ENCODE peak calls at places on chromosomes 5 and 9, in six cellular contexts. One of them, this sample, is unnamed.

GRCh38 chr9:21777701-21778100 is 24.7 kb upstream of the MTAP start:
- DNase-seq in fibroblast of mammary gland: peak
- DNase-seq in NB4: no peak
- DNase-seq in cardiac fibroblast: peak
- DNase-seq in GM23338: peak
- DNase-seq in HepG2: no peak
- DNase-seq in this sample: no peak

GRCh38 chr5:109145139-109145538 is 264.6 kb downstream of the PJA2 start:
- DNase-seq in fibroblast of mammary gland: no peak
- DNase-seq in NB4: no peak
- DNase-seq in cardiac fibroblast: no peak
- DNase-seq in GM23338: no peak
- DNase-seq in HepG2: no peak
- DNase-seq in this sample: no peak

GRCh38 chr5:40429258-40430111 is 250.2 kb upstream of the PTGER4 start:
- DNase-seq in fibroblast of mammary gland: peak
- DNase-seq in NB4: peak
- DNase-seq in cardiac fibroblast: peak
- DNase-seq in GM23338: no peak
- DNase-seq in HepG2: no peak
- DNase-seq in this sample: no peak

GRCh38 chr9:33225319-33226152 is 14.4 kb upstream of the SPINK4 start:
- DNase-seq in fibroblast of mammary gland: peak
- DNase-seq in NB4: peak
- DNase-seq in cardiac fibroblast: peak
- DNase-seq in GM23338: peak
- DNase-seq in HepG2: peak
- DNase-seq in this sample: no peak

GRCh38 chr5:53027913-53028312 is 38.8 kb downstream of the ITGA2 start:
- DNase-seq in fibroblast of mammary gland: peak
- DNase-seq in NB4: no peak
- DNase-seq in cardiac fibroblast: peak
- DNase-seq in GM23338: no peak
- DNase-seq in HepG2: no peak
- DNase-seq in this sample: no peak

GRCh38 chr5:73948720-73949119 is 322.7 kb downstream of the ARHGEF28 start:
- DNase-seq in fibroblast of mammary gland: peak
- DNase-seq in NB4: no peak
- DNase-seq in cardiac fibroblast: peak
- DNase-seq in GM23338: no peak
- DNase-seq in HepG2: no peak
- DNase-seq in this sample: no peak

GRCh38 chr5:179805529-179806249 is 977 bp downstream of the MGAT4B start:
- DNase-seq in fibroblast of mammary gland: no peak
- DNase-seq in NB4: peak
- DNase-seq in cardiac fibroblast: peak
- DNase-seq in GM23338: peak
- DNase-seq in HepG2: no peak
- DNase-seq in this sample: peak

GRCh38 chr9:1910269-1910811 is 104.8 kb upstream of the SMARCA2 start:
- DNase-seq in fibroblast of mammary gland: no peak
- DNase-seq in NB4: no peak
- DNase-seq in cardiac fibroblast: no peak
- DNase-seq in GM23338: peak
- DNase-seq in HepG2: no peak
- DNase-seq in this sample: no peak

GRCh38 chr9:68727588-68728129 is 22.6 kb downstream of the PIP5K1B start:
- DNase-seq in fibroblast of mammary gland: no peak
- DNase-seq in NB4: no peak
- DNase-seq in cardiac fibroblast: no peak
- DNase-seq in GM23338: no peak
- DNase-seq in HepG2: no peak
- DNase-seq in this sample: no peak

GRCh38 chr5:14365831-14366435 is 215.7 kb upstream of the OTULINL start:
- DNase-seq in fibroblast of mammary gland: no peak
- DNase-seq in NB4: no peak
- DNase-seq in cardiac fibroblast: no peak
- DNase-seq in GM23338: no peak
- DNase-seq in HepG2: no peak
- DNase-seq in this sample: no peak

GRCh38 chr9:95101326-95101725 is 216.2 kb downstream of the FANCC start:
- DNase-seq in fibroblast of mammary gland: no peak
- DNase-seq in NB4: no peak
- DNase-seq in cardiac fibroblast: no peak
- DNase-seq in GM23338: no peak
- DNase-seq in HepG2: no peak
- DNase-seq in this sample: no peak

GRCh38 chr9:131020388-131020787 is 11.4 kb downstream of the LAMC3 start:
- DNase-seq in fibroblast of mammary gland: peak
- DNase-seq in NB4: no peak
- DNase-seq in cardiac fibroblast: peak
- DNase-seq in GM23338: no peak
- DNase-seq in HepG2: no peak
- DNase-seq in this sample: no peak

GRCh38 chr9:32394381-32395049 is 10.1 kb downstream of the ACO1 start:
- DNase-seq in fibroblast of mammary gland: peak
- DNase-seq in NB4: no peak
- DNase-seq in cardiac fibroblast: no peak
- DNase-seq in GM23338: no peak
- DNase-seq in HepG2: no peak
- DNase-seq in this sample: no peak

GRCh38 chr9:96015876-96016686 is 140.6 kb downstream of the ERCC6L2 start:
- DNase-seq in fibroblast of mammary gland: no peak
- DNase-seq in NB4: no peak
- DNase-seq in cardiac fibroblast: no peak
- DNase-seq in GM23338: no peak
- DNase-seq in HepG2: no peak
- DNase-seq in this sample: no peak

GRCh38 chr5:179959627-179960026 is 51.9 kb upstream of the TBC1D9B start:
- DNase-seq in fibroblast of mammary gland: no peak
- DNase-seq in NB4: no peak
- DNase-seq in cardiac fibroblast: no peak
- DNase-seq in GM23338: no peak
- DNase-seq in HepG2: no peak
- DNase-seq in this sample: no peak

GRCh38 chr5:142748568-142749249 is 21.5 kb upstream of the ARHGAP26 start:
- DNase-seq in fibroblast of mammary gland: peak
- DNase-seq in NB4: peak
- DNase-seq in cardiac fibroblast: no peak
- DNase-seq in GM23338: peak
- DNase-seq in HepG2: peak
- DNase-seq in this sample: peak

GRCh38 chr5:82349651-82350050 is 71.5 kb upstream of the RPS23 start:
- DNase-seq in fibroblast of mammary gland: peak
- DNase-seq in NB4: peak
- DNase-seq in cardiac fibroblast: no peak
- DNase-seq in GM23338: peak
- DNase-seq in HepG2: no peak
- DNase-seq in this sample: peak

GRCh38 chr5:40694433-40694832 is 14.7 kb downstream of the PTGER4 start:
- DNase-seq in fibroblast of mammary gland: no peak
- DNase-seq in NB4: no peak
- DNase-seq in cardiac fibroblast: no peak
- DNase-seq in GM23338: no peak
- DNase-seq in HepG2: no peak
- DNase-seq in this sample: no peak

GRCh38 chr5:27353540-27353939 is 315.2 kb upstream of the CDH9 start:
- DNase-seq in fibroblast of mammary gland: no peak
- DNase-seq in NB4: no peak
- DNase-seq in cardiac fibroblast: no peak
- DNase-seq in GM23338: no peak
- DNase-seq in HepG2: no peak
- DNase-seq in this sample: no peak

GRCh38 chr5:179406031-179406681 is 60.9 kb upstream of the ADAMTS2 start:
- DNase-seq in fibroblast of mammary gland: peak
- DNase-seq in NB4: no peak
- DNase-seq in cardiac fibroblast: peak
- DNase-seq in GM23338: no peak
- DNase-seq in HepG2: no peak
- DNase-seq in this sample: no peak

DNA sequence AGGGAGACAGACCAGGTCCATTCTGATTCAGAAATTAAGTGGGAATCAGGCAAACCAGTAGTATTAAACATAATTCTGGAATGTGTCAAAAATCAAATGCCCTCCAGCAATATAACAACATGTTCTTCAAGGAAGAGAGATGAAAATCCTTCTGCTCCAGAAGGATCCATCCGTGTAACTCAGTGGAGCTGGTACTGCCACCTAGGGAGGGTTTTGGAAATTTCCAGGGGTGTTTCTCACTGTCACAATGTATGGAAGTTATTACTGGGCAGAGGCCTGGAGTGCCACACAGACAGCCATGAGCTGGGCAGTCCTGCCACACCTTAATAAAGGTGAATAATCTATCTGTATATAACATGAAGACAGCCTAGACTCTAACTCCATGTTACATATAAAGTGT is 87.5 kb downstream of the TTLL11 start:
- DNase-seq in fibroblast of mammary gland: no peak
- DNase-seq in NB4: no peak
- DNase-seq in cardiac fibroblast: peak
- DNase-seq in GM23338: peak
- DNase-seq in HepG2: no peak
- DNase-seq in this sample: no peak
- TF ChIP-seq CTCF in fibroblast of mammary gland: peak
- TF ChIP-seq CTCF in NB4: peak
- TF ChIP-seq CTCF in cardiac fibroblast: peak
- TF ChIP-seq CTCF in GM23338: peak
- TF ChIP-seq CTCF in HepG2: peak
- TF ChIP-seq CTCF in this sample: peak

DNA sequence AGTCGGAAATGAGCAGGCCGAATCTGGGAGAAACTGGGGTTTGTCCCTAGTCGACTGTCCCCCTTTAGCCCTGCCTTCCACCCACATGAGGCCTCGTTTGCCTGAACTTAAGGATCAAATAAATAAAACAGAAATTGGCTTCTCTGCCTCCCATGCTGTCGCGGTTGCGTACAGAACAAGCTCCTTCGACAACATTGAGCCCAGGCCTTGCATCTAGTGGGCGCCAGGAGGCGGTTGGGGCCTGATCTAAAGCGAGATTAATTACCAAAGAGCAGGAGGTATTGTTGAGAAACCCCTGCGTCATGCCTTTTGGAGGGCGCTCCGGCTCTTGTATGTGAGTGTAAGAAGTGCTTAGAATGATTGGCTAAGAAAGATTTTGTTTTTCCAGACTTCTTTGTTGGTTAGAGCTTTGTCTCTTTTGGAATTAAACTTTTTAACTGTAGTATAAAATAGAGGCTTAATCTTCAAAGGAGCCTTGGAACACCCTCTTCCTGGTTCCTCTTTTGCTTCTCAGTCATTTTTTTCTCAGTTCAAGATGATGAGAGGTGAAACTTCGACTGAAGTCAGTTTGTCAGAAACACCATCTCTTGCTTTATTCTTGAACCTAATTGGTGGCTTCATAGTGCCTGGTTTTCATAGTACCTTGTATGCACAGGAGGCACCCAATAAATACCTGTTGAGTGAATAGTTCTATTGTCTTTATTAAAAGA is 828 bp downstream of the ATP6V0E1 start:
- DNase-seq in fibroblast of mammary gland: peak
- DNase-seq in NB4: peak
- DNase-seq in cardiac fibroblast: peak
- DNase-seq in GM23338: peak
- DNase-seq in HepG2: peak
- DNase-seq in this sample: peak
- TF ChIP-seq CTCF in fibroblast of mammary gland: peak
- TF ChIP-seq CTCF in NB4: peak
- TF ChIP-seq CTCF in cardiac fibroblast: peak
- TF ChIP-seq CTCF in GM23338: peak
- TF ChIP-seq CTCF in HepG2: peak
- TF ChIP-seq CTCF in this sample: peak

GRCh38 chr9:113588242-113588810 is 124.8 kb downstream of the RGS3 start:
- DNase-seq in fibroblast of mammary gland: no peak
- DNase-seq in NB4: no peak
- DNase-seq in cardiac fibroblast: no peak
- DNase-seq in GM23338: no peak
- DNase-seq in HepG2: no peak
- DNase-seq in this sample: no peak

GRCh38 chr9:113589407-113589806 is 125.9 kb downstream of the RGS3 start:
- DNase-seq in fibroblast of mammary gland: no peak
- DNase-seq in NB4: no peak
- DNase-seq in cardiac fibroblast: no peak
- DNase-seq in GM23338: no peak
- DNase-seq in HepG2: no peak
- DNase-seq in this sample: no peak

GRCh38 chr9:113585555-113585954 is 122.0 kb downstream of the RGS3 start:
- DNase-seq in fibroblast of mammary gland: no peak
- DNase-seq in NB4: no peak
- DNase-seq in cardiac fibroblast: no peak
- DNase-seq in GM23338: no peak
- DNase-seq in HepG2: no peak
- DNase-seq in this sample: no peak

GRCh38 chr9:113588936-113589335 is 125.4 kb downstream of the RGS3 start:
- DNase-seq in fibroblast of mammary gland: no peak
- DNase-seq in NB4: no peak
- DNase-seq in cardiac fibroblast: no peak
- DNase-seq in GM23338: no peak
- DNase-seq in HepG2: no peak
- DNase-seq in this sample: no peak

DNA sequence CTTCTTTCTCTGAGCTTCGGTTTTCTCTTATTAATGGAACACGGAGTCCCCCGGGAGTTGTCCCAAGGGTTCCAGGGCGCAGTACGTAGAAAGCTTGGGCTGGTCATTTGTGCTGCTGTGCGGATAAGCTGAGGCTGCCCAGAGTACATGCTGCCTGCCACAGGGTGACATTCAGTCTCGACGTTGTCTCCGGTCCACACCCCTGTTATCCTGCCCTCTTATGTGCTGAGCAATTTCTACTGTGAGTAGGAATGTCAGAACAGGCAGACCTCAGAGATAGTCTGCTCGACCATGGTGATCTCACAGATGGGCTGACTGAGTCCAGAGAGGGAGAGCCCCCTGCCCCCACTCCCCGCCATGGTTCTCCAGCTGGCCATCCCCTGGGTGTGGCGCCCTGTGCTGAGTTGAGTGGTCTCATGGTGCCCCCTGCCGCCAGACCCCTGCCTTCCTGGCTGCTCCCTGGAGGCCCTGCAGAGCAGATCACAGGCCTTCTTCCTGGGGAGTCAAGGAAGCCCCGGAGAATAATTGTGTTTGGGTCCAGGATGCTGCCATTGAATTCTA is 124.0 kb downstream of the RGS3 start:
- DNase-seq in fibroblast of mammary gland: peak
- DNase-seq in NB4: peak
- DNase-seq in cardiac fibroblast: peak
- DNase-seq in GM23338: peak
- DNase-seq in HepG2: no peak
- DNase-seq in this sample: peak
- TF ChIP-seq CTCF in fibroblast of mammary gland: peak
- TF ChIP-seq CTCF in NB4: peak
- TF ChIP-seq CTCF in cardiac fibroblast: peak
- TF ChIP-seq CTCF in GM23338: peak
- TF ChIP-seq CTCF in HepG2: peak
- TF ChIP-seq CTCF in this sample: peak

DNA sequence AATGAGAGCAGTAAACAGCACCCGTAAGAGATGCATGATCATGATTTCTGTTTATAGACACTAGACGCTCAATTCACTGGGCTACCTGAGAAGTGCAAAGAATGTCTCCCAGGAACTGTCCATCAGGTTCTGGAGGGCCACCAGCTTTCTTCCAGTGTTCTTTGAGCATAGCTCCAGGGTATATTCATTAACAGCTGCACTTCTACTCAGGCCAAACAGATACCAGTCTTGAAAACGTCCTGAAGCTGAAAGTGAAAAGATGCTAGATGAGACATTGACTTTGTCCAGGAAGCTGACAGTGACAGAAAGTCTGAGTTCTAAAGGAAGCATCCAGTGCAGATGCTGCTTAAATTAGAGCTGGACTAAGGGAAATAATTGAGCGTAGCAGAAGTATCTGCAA is 488.7 kb upstream of the TYRP1 start:
- DNase-seq in fibroblast of mammary gland: no peak
- DNase-seq in NB4: no peak
- DNase-seq in cardiac fibroblast: no peak
- DNase-seq in GM23338: no peak
- DNase-seq in HepG2: no peak
- DNase-seq in this sample: no peak
- TF ChIP-seq CTCF in fibroblast of mammary gland: no peak
- TF ChIP-seq CTCF in NB4: no peak
- TF ChIP-seq CTCF in cardiac fibroblast: no peak
- TF ChIP-seq CTCF in GM23338: no peak
- TF ChIP-seq CTCF in HepG2: no peak
- TF ChIP-seq CTCF in this sample: no peak

This sample was measured in H9.